ENCODE peak calls at places on chromosomes 12 and 14, in seven cellular contexts. One of them, this sample, is unnamed.

GRCh38 chr12:96219700-96220206 is 25.6 kb downstream of the ELK3 start:
- DNase-seq in mammary epithelial cell: peak; percentile 100
- DNase-seq in pancreas: no peak
- DNase-seq in PC-3: peak; percentile 99
- DNase-seq in cardiac muscle cell: no peak
- DNase-seq in endodermal cell: peak; percentile 72
- DNase-seq in spleen: no peak
- DNase-seq in this sample: no peak

GRCh38 chr14:68896132-68896531 is 83.0 kb downstream of the ACTN1 start:
- DNase-seq in cardiac muscle cell: no peak
- DNase-seq in spleen: no peak
- DNase-seq in endodermal cell: peak; percentile 75
- DNase-seq in PC-3: no peak
- DNase-seq in mammary epithelial cell: no peak
- DNase-seq in pancreas: no peak
- DNase-seq in this sample: peak; percentile 14

GRCh38 chr12:24746021-24746671 is 202.8 kb downstream of the BCAT1 start:
- DNase-seq in spleen: no peak
- DNase-seq in mammary epithelial cell: no peak
- DNase-seq in PC-3: no peak
- DNase-seq in endodermal cell: no peak
- DNase-seq in cardiac muscle cell: no peak
- DNase-seq in pancreas: no peak
- DNase-seq in this sample: no peak

GRCh38 chr14:60650382-60650961 is 1.2 kb upstream of the SIX1 start:
- DNase-seq in pancreas: no peak
- DNase-seq in PC-3: peak; percentile 53
- DNase-seq in mammary epithelial cell: no peak
- DNase-seq in spleen: no peak
- DNase-seq in endodermal cell: peak; percentile 55
- DNase-seq in cardiac muscle cell: no peak
- DNase-seq in this sample: no peak

GRCh38 chr14:35807131-35807961 is 1.7 kb downstream of the RALGAPA1 start:
- DNase-seq in pancreas: no peak
- DNase-seq in endodermal cell: no peak
- DNase-seq in PC-3: no peak
- DNase-seq in spleen: no peak
- DNase-seq in mammary epithelial cell: no peak
- DNase-seq in cardiac muscle cell: no peak
- DNase-seq in this sample: no peak

GRCh38 chr12:101773560-101774206 is 34.4 kb upstream of the SYCP3 start:
- DNase-seq in cardiac muscle cell: peak; percentile 67
- DNase-seq in PC-3: peak; percentile 81
- DNase-seq in endodermal cell: peak; percentile 86
- DNase-seq in pancreas: peak; percentile 44
- DNase-seq in spleen: no peak
- DNase-seq in mammary epithelial cell: peak; percentile 57
- DNase-seq in this sample: peak; percentile 74

GRCh38 chr14:102594514-102595175 is 2.2 kb downstream of the RCOR1 start:
- DNase-seq in pancreas: peak; percentile 55
- DNase-seq in endodermal cell: peak; percentile 85
- DNase-seq in mammary epithelial cell: peak; percentile 61
- DNase-seq in cardiac muscle cell: peak; percentile 72
- DNase-seq in PC-3: peak; percentile 79
- DNase-seq in spleen: peak; percentile 87
- DNase-seq in this sample: peak; percentile 85

GRCh38 chr14:77862154-77862783 is 62.4 kb downstream of the ADCK1 start:
- DNase-seq in endodermal cell: peak; percentile 97
- DNase-seq in pancreas: peak; percentile 82
- DNase-seq in spleen: peak; percentile 91
- DNase-seq in PC-3: peak; percentile 78
- DNase-seq in cardiac muscle cell: peak; percentile 78
- DNase-seq in mammary epithelial cell: peak; percentile 21
- DNase-seq in this sample: peak; percentile 87

GRCh38 chr12:55009171-55009570 is 10.6 kb upstream of the NEUROD4 start:
- DNase-seq in endodermal cell: no peak
- DNase-seq in PC-3: no peak
- DNase-seq in mammary epithelial cell: no peak
- DNase-seq in cardiac muscle cell: no peak
- DNase-seq in pancreas: no peak
- DNase-seq in spleen: no peak
- DNase-seq in this sample: no peak

GRCh38 chr14:71686677-71687076 is 245.6 kb upstream of the RGS6 start:
- DNase-seq in mammary epithelial cell: no peak
- DNase-seq in pancreas: no peak
- DNase-seq in PC-3: no peak
- DNase-seq in cardiac muscle cell: no peak
- DNase-seq in spleen: no peak
- DNase-seq in endodermal cell: no peak
- DNase-seq in this sample: no peak

GRCh38 chr12:69987453-69988102 is 162.6 kb downstream of the MYRFL start:
- DNase-seq in pancreas: no peak
- DNase-seq in spleen: no peak
- DNase-seq in PC-3: peak; percentile 98
- DNase-seq in cardiac muscle cell: peak; percentile 13
- DNase-seq in endodermal cell: no peak
- DNase-seq in mammary epithelial cell: peak; percentile 95
- DNase-seq in this sample: no peak

GRCh38 chr14:83347874-83348273 is 1814.2 kb upstream of the SEL1L start:
- DNase-seq in PC-3: no peak
- DNase-seq in endodermal cell: no peak
- DNase-seq in spleen: no peak
- DNase-seq in cardiac muscle cell: no peak
- DNase-seq in pancreas: no peak
- DNase-seq in mammary epithelial cell: no peak
- DNase-seq in this sample: no peak

GRCh38 chr12:76346236-76346635 is 2.0 kb downstream of the BBS10 start:
- DNase-seq in spleen: no peak
- DNase-seq in PC-3: no peak
- DNase-seq in endodermal cell: no peak
- DNase-seq in mammary epithelial cell: no peak
- DNase-seq in pancreas: no peak
- DNase-seq in cardiac muscle cell: no peak
- DNase-seq in this sample: no peak

GRCh38 chr12:8032242-8033152 is at the start of gene FOXJ2:
- DNase-seq in PC-3: peak; percentile 69
- DNase-seq in mammary epithelial cell: peak; percentile 74
- DNase-seq in spleen: peak; percentile 97
- DNase-seq in endodermal cell: peak; percentile 93
- DNase-seq in cardiac muscle cell: peak; percentile 83
- DNase-seq in pancreas: peak; percentile 88
- DNase-seq in this sample: peak; percentile 77

GRCh38 chr12:93883436-93884154 is 206.4 kb downstream of the CRADD start:
- DNase-seq in pancreas: no peak
- DNase-seq in mammary epithelial cell: no peak
- DNase-seq in endodermal cell: no peak
- DNase-seq in cardiac muscle cell: no peak
- DNase-seq in spleen: no peak
- DNase-seq in PC-3: peak; percentile 19
- DNase-seq in this sample: no peak

GRCh38 chr12:13940466-13940865 is 40.9 kb downstream of the GRIN2B start:
- DNase-seq in spleen: no peak
- DNase-seq in PC-3: no peak
- DNase-seq in mammary epithelial cell: no peak
- DNase-seq in endodermal cell: no peak
- DNase-seq in pancreas: no peak
- DNase-seq in cardiac muscle cell: no peak
- DNase-seq in this sample: peak; percentile 14

GRCh38 chr12:54200412-54200811 is 11.6 kb upstream of the SMUG1 start:
- DNase-seq in spleen: no peak
- DNase-seq in PC-3: no peak
- DNase-seq in mammary epithelial cell: no peak
- DNase-seq in cardiac muscle cell: no peak
- DNase-seq in endodermal cell: no peak
- DNase-seq in pancreas: no peak
- DNase-seq in this sample: no peak

GRCh38 chr12:1429980-1430379 is 164.4 kb downstream of the FBXL14 start:
- DNase-seq in mammary epithelial cell: peak; percentile 52
- DNase-seq in endodermal cell: no peak
- DNase-seq in pancreas: no peak
- DNase-seq in cardiac muscle cell: no peak
- DNase-seq in spleen: no peak
- DNase-seq in PC-3: peak; percentile 56
- DNase-seq in this sample: no peak

GRCh38 chr12:57724936-57725740 is 13.4 kb downstream of the AGAP2 start:
- DNase-seq in PC-3: no peak
- DNase-seq in spleen: no peak
- DNase-seq in endodermal cell: peak; percentile 42
- DNase-seq in cardiac muscle cell: no peak
- DNase-seq in mammary epithelial cell: no peak
- DNase-seq in pancreas: no peak
- DNase-seq in this sample: peak; percentile 30

GRCh38 chr14:68643673-68644072 is 149.2 kb downstream of the ZFP36L1 start:
- DNase-seq in pancreas: no peak
- DNase-seq in spleen: no peak
- DNase-seq in mammary epithelial cell: no peak
- DNase-seq in endodermal cell: peak; percentile 35
- DNase-seq in cardiac muscle cell: no peak
- DNase-seq in PC-3: no peak
- DNase-seq in this sample: peak; percentile 27

GRCh38 chr14:28254768-28255167 is 511.8 kb upstream of the FOXG1 start:
- DNase-seq in cardiac muscle cell: no peak
- DNase-seq in PC-3: no peak
- DNase-seq in mammary epithelial cell: peak; percentile 22
- DNase-seq in endodermal cell: no peak
- DNase-seq in pancreas: no peak
- DNase-seq in spleen: no peak
- DNase-seq in this sample: no peak
- H3K4me1 ChIP-seq in cardiac muscle cell: no peaks in the 10 kb centered on the region
- H3K4me1 ChIP-seq in PC-3: no peaks in the 10 kb centered on the region
- H3K4me1 ChIP-seq in mammary epithelial cell: no peaks in the 10 kb centered on the region
- H3K4me1 ChIP-seq in endodermal cell: no peaks in the 10 kb centered on the region
- H3K4me1 ChIP-seq in pancreas: no peaks in the 10 kb centered on the region
- H3K4me1 ChIP-seq in spleen: no peaks in the 10 kb centered on the region
- H3K4me1 ChIP-seq in this sample: no peaks in the 10 kb centered on the region

DNA sequence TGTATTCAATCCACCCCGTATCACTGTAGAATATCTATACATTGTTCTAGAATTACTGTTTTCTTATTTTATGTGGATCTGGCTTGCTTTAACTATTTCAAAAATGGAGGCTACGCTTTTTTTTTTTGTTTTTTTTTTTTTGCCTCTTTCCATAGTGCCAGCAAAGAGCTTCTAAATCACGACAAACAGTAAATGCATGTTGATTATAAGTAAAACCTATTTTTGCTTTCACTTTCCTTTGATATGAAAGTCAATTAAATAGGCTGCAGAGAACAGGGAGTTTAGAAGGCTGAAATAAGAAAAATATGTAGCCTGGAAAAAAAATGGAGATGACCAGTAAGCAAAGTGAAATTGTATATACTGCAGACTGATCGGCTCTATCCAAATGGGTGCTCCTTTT is 112.3 kb upstream of the AMIGO2 start:
- DNase-seq in cardiac muscle cell: no peak
- DNase-seq in endodermal cell: no peak
- DNase-seq in mammary epithelial cell: no peak
- DNase-seq in pancreas: no peak
- DNase-seq in spleen: no peak
- DNase-seq in PC-3: no peak
- DNase-seq in this sample: no peak
- H3K27ac ChIP-seq in cardiac muscle cell: no peak overlapping the region
- H3K27ac ChIP-seq in endodermal cell: no peak overlapping the region
- H3K27ac ChIP-seq in mammary epithelial cell: no peak overlapping the region
- H3K27ac ChIP-seq in pancreas: no peak overlapping the region
- H3K27ac ChIP-seq in spleen: peak overlapping the region; percentile 33
- H3K27ac ChIP-seq in PC-3: no peak overlapping the region
- H3K27ac ChIP-seq in this sample: no peak overlapping the region

GRCh38 chr12:122891661-122892525 is 4.0 kb downstream of the VPS37B start:
- DNase-seq in mammary epithelial cell: peak; percentile 89
- DNase-seq in spleen: no peak
- DNase-seq in cardiac muscle cell: peak; percentile 85
- DNase-seq in PC-3: peak; percentile 88
- DNase-seq in endodermal cell: peak; percentile 75
- DNase-seq in pancreas: no peak
- DNase-seq in this sample: peak; percentile 79
- H3K4me1 ChIP-seq in mammary epithelial cell: peaks cover 64% of the 10 kb centered on the region
- H3K4me1 ChIP-seq in spleen: peaks cover 73% of the 10 kb centered on the region
- H3K4me1 ChIP-seq in cardiac muscle cell: peaks cover 54% of the 10 kb centered on the region
- H3K4me1 ChIP-seq in PC-3: peaks cover 80% of the 10 kb centered on the region
- H3K4me1 ChIP-seq in endodermal cell: peaks cover 12% of the 10 kb centered on the region
- H3K4me1 ChIP-seq in pancreas: peaks cover 60% of the 10 kb centered on the region
- H3K4me1 ChIP-seq in this sample: peaks cover 41% of the 10 kb centered on the region

GRCh38 chr12:49944046-49944445 is 6.5 kb upstream of the AQP2 start:
- DNase-seq in endodermal cell: peak; percentile 37
- DNase-seq in pancreas: no peak
- DNase-seq in PC-3: no peak
- DNase-seq in mammary epithelial cell: no peak
- DNase-seq in spleen: peak; percentile 40
- DNase-seq in cardiac muscle cell: no peak
- DNase-seq in this sample: no peak

GRCh38 chr12:49945394-49946080 is 5.0 kb upstream of the AQP2 start:
- DNase-seq in cardiac muscle cell: peak; percentile 79
- DNase-seq in spleen: peak; percentile 90
- DNase-seq in mammary epithelial cell: peak; percentile 67
- DNase-seq in pancreas: peak; percentile 85
- DNase-seq in PC-3: peak; percentile 84
- DNase-seq in endodermal cell: peak; percentile 99
- DNase-seq in this sample: peak; percentile 90

GRCh38 chr12:49946086-49946485 is 4.5 kb upstream of the AQP2 start:
- DNase-seq in cardiac muscle cell: no peak
- DNase-seq in PC-3: no peak
- DNase-seq in endodermal cell: peak; percentile 70
- DNase-seq in spleen: peak; percentile 18
- DNase-seq in mammary epithelial cell: no peak
- DNase-seq in pancreas: no peak
- DNase-seq in this sample: peak; percentile 49

GRCh38 chr12:49943663-49943945 is 6.9 kb upstream of the AQP2 start:
- DNase-seq in mammary epithelial cell: no peak
- DNase-seq in pancreas: no peak
- DNase-seq in PC-3: no peak
- DNase-seq in spleen: no peak
- DNase-seq in cardiac muscle cell: no peak
- DNase-seq in endodermal cell: peak; percentile 47
- DNase-seq in this sample: no peak

DNA sequence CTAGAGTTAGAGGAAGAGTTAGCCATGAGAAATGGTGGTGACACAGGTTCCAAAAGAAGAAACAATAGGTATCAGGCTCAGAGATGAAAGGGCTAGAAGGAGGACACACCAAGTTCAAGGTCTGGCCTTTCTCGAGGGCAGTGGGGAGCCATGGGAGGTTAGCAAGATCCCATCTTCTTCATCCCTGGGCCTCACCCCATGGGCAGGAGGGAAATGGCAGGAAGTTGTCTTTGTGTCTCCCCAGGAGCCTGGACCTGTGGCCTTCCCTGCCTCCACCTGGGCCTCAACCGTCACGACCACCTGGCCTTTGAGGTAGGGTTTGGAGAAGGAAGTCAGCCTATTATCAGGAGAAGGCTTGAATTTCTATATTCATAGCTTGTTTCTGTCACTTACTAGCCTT is 5.8 kb upstream of the AQP2 start:
- DNase-seq in endodermal cell: no peak
- DNase-seq in mammary epithelial cell: no peak
- DNase-seq in cardiac muscle cell: no peak
- DNase-seq in pancreas: no peak
- DNase-seq in PC-3: no peak
- DNase-seq in spleen: peak; percentile 69
- DNase-seq in this sample: no peak
- H3K27ac ChIP-seq in endodermal cell: no peak overlapping the region
- H3K27ac ChIP-seq in mammary epithelial cell: no peak overlapping the region
- H3K27ac ChIP-seq in cardiac muscle cell: no peak overlapping the region
- H3K27ac ChIP-seq in pancreas: no peak overlapping the region
- H3K27ac ChIP-seq in PC-3: no peak overlapping the region
- H3K27ac ChIP-seq in spleen: peak overlapping the region; percentile 58
- H3K27ac ChIP-seq in this sample: no peak overlapping the region

GRCh38 chr12:56122637-56123036 is 4.6 kb downstream of the ZC3H10 start:
- DNase-seq in cardiac muscle cell: no peak
- DNase-seq in pancreas: no peak
- DNase-seq in mammary epithelial cell: no peak
- DNase-seq in PC-3: no peak
- DNase-seq in endodermal cell: no peak
- DNase-seq in spleen: no peak
- DNase-seq in this sample: no peak
- H3K4me1 ChIP-seq in cardiac muscle cell: peaks cover 46% of the 10 kb centered on the region
- H3K4me1 ChIP-seq in pancreas: peaks cover 12% of the 10 kb centered on the region
- H3K4me1 ChIP-seq in mammary epithelial cell: peaks cover 38% of the 10 kb centered on the region
- H3K4me1 ChIP-seq in PC-3: peaks cover 41% of the 10 kb centered on the region
- H3K4me1 ChIP-seq in endodermal cell: peaks cover 10% of the 10 kb centered on the region
- H3K4me1 ChIP-seq in spleen: peaks cover 40% of the 10 kb centered on the region
- H3K4me1 ChIP-seq in this sample: peaks cover 21% of the 10 kb centered on the region

This sample was measured in GM23338.